ENCODE peak calls at places on chromosome 3, in nine cellular contexts. P is body of pancreas, T is GM12865, Q is bronchial epithelial cell, K is A549, C is OCI-LY7, G is hepatocyte, O is neural progenitor cell, X is fibroblast of the aortic adventitia. S is an unnamed sample.
A peak's percentile ranks its signal among the peaks of the same experiment; 100 is the strongest.

GRCh38 chr3:72376917-72377710 is 471.1 kb downstream of the SHQ1 start:
- DNase-seq in P (no peak), X (no peak), C (no peak), T (no peak), K (no peak), Q (no peak), G (peak; percentile 39), O (peak; percentile 65), S (no peak)

GRCh38 chr3:149188494-149188893 is 33.1 kb downstream of the CP start:
- DNase-seq in X (peak; percentile 12), T (no peak), Q (no peak), P (no peak), C (no peak), O (no peak), K (no peak), G (no peak), S (no peak)

GRCh38 chr3:16801698-16802097 is 83.1 kb upstream of the PLCL2 start:
- DNase-seq in P (peak; percentile 11), C (peak; percentile 51), X (no peak), K (no peak), T (peak; percentile 24), O (no peak), Q (no peak), G (no peak), S (no peak)

GRCh38 chr3:16899919-16900318 is 15.2 kb downstream of the PLCL2 start:
- DNase-seq in C (no peak), P (no peak), X (no peak), O (no peak), K (no peak), T (no peak), Q (no peak), G (no peak), S (no peak)

GRCh38 chr3:167783781-167784180 is 48.3 kb downstream of the SERPINI1 start:
- DNase-seq in P (peak; percentile 20), Q (no peak), O (no peak), X (peak; percentile 7), G (no peak), C (no peak), T (no peak), K (no peak), S (no peak)

GRCh38 chr3:45210308-45211038 is 15.6 kb downstream of the TMEM158 start:
- DNase-seq in P (peak; percentile 88), Q (peak; percentile 82), T (peak; percentile 78), K (peak; percentile 47), O (peak; percentile 87), G (peak; percentile 91), C (peak; percentile 21), X (peak; percentile 88), S (no peak)

GRCh38 chr3:141877911-141878310 is 1.5 kb downstream of the ATP1B3 start:
- DNase-seq in G (peak; percentile 37), X (peak; percentile 60), C (peak; percentile 64), P (no peak), O (peak; percentile 28), Q (peak; percentile 38), T (peak; percentile 38), K (peak; percentile 29), S (no peak)

GRCh38 chr3:69326821-69327433 is 59.0 kb downstream of the FRMD4B start:
- DNase-seq in P (no peak), X (no peak), Q (no peak), C (peak; percentile 65), K (no peak), T (peak; percentile 89), O (no peak), G (no peak), S (no peak)

GRCh38 chr3:70994644-70995043 is 588.9 kb downstream of the FOXP1 start:
- DNase-seq in G (no peak), P (no peak), K (no peak), Q (no peak), T (no peak), C (no peak), O (no peak), X (no peak), S (no peak)

GRCh38 chr3:101735833-101736232 is 11.4 kb downstream of the CEP97 start:
- DNase-seq in T (no peak), G (no peak), X (no peak), C (no peak), K (no peak), O (no peak), Q (no peak), P (no peak), S (no peak)

GRCh38 chr3:16455001-16455400 is 58.5 kb downstream of the RFTN1 start:
- DNase-seq in X (no peak), T (no peak), Q (no peak), C (no peak), G (no peak), O (no peak), K (no peak), P (no peak), S (no peak)

GRCh38 chr3:173770011-173770410 is 372.5 kb downstream of the NLGN1 start:
- DNase-seq in K (no peak), P (no peak), G (peak; percentile 5), T (no peak), Q (no peak), C (no peak), O (no peak), X (peak; percentile 56), S (no peak)

GRCh38 chr3:21273256-21273999 is 477.6 kb downstream of the ZNF385D start:
- DNase-seq in O (no peak), X (peak; percentile 86), T (no peak), C (no peak), Q (peak; percentile 18), G (no peak), P (no peak), K (no peak), S (peak; percentile 12)

DNA sequence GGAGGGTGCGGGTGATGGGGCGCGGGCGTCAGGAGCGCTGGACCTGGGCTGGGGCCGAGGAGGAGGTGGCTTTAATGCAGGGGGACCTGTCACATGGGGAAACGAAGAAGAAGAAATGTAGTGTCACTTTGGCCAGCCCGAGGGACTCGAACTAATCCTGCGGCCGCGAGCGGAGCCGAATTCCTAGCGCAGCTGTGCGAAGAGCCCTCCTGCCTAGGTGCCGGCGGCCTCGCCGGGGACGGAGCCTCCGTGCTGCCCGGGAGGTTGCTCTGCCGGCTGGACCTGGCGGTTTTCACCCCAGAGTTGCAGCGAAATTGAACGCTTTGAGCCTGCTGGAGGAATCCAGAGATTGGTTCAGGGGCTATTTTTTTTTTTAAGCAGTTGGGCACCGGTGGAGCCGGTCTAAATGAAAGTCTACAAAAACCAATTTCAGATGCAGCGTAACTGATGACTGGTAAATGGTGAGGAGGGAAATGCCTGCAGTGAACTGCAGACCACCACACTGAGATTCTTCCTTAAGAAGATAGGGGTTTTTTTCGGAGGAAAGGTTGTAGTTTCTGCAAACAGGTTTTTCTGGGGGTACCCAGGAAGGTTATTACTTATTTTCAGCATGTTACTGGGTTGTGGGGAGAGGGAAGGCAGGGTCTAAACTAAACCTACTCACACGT is 674 bp downstream of the TMEM108 start:
- DNase-seq in G (peak; percentile 41), T (no peak), X (peak; percentile 1), C (no peak), K (no peak), P (peak; percentile 36), O (peak; percentile 88), Q (no peak), S (no peak)
- TF ChIP-seq CTCF in G (no peak), T (no peak), X (no peak), C (no peak), K (no peak), P (no peak), O (no peak), Q (no peak), S (no peak)

GRCh38 chr3:195549931-195550519 is 6.9 kb upstream of the PPP1R2 start:
- DNase-seq in T (peak; percentile 82), P (no peak), Q (no peak), C (peak; percentile 78), K (no peak), X (no peak), G (no peak), O (no peak), S (no peak)
- H3K4me3 ChIP-seq in T (peak overlapping the region; percentile 51), P (no peak overlapping the region), Q (no peak overlapping the region), C (peak overlapping the region; percentile 6), K (no peak overlapping the region), X (no peak overlapping the region), G (no peak overlapping the region), O (no peak overlapping the region), S (no peak overlapping the region)

GRCh38 chr3:11733914-11734313 is 90.2 kb upstream of the VGLL4 start:
- DNase-seq in O (no peak), X (no peak), T (no peak), G (no peak), P (no peak), Q (no peak), C (no peak), K (no peak), S (no peak)

GRCh38 chr3:11736136-11736833 is 92.6 kb upstream of the VGLL4 start:
- DNase-seq in O (no peak), P (no peak), Q (no peak), K (no peak), T (no peak), X (no peak), G (no peak), C (no peak), S (no peak)

GRCh38 chr3:11737742-11738141 is 94.0 kb upstream of the VGLL4 start:
- DNase-seq in K (no peak), G (no peak), T (no peak), O (no peak), C (no peak), Q (no peak), X (no peak), P (no peak), S (no peak)

GRCh38 chr3:11739123-11739522 is 95.4 kb upstream of the VGLL4 start:
- DNase-seq in T (no peak), X (peak; percentile 33), C (no peak), G (no peak), K (no peak), Q (no peak), P (no peak), O (no peak), S (no peak)

DNA sequence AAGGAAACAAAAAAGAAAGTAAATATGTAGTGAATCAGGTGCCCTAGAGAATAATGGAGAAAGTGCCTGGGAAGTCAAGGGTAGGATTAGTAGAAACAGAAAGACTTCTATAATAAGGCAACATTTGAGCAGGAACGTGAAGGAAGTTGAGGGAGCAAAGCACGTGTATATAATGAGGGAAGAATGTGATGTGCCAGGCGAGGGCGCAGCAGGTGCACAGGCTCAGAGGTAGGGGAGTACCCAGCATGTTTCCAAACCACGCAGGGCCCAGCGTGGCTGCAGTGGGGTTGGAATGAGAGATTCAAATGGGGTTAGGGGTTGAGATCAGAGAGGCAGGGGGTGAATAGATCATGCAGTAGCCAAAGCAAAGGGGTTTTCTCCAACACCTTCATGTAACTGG is 91.9 kb upstream of the VGLL4 start:
- DNase-seq in Q (no peak), O (no peak), G (no peak), P (peak; percentile 13), T (no peak), K (no peak), X (no peak), C (peak; percentile 22), S (no peak)
- TF ChIP-seq CTCF in Q (no peak), O (no peak), G (no peak), P (no peak), T (no peak), K (no peak), X (no peak), C (peak; percentile 62), S (no peak)

DNA sequence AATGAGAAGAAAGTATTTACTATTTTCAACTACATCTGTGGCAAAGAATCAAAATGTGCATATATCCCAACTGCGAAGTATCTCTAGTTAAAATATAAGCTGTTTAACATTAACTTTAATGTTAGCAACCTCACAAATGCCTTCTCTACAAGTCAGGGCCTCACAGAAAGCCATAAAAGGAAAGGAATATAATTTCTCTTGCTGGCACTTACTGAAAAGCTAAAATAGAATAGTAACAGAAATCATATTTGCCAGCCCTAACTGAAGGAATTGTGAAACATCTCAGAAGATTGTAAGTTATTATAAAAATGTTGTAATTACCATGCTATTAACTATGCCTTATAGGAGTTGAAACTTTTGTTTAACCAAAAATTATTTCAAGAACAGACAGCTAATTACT is 65.1 kb upstream of the MBNL1 start:
- DNase-seq in G (no peak), X (peak; percentile 47), P (no peak), K (no peak), C (no peak), O (no peak), T (no peak), Q (no peak), S (peak; percentile 49)
- H3K4me3 ChIP-seq in G (no peak overlapping the region), X (no peak overlapping the region), P (no peak overlapping the region), K (peak overlapping the region; percentile 19), C (peak overlapping the region; percentile 60), O (no peak overlapping the region), T (peak overlapping the region; percentile 79), Q (no peak overlapping the region), S (no peak overlapping the region)